ENCODE peak calls at places on chromosomes 5 and 9, in ten cellular contexts. One of them, this sample, is unnamed.
A peak's percentile ranks its signal among the peaks of the same experiment; 100 is the strongest.

GRCh38 chr9:102044133-102044532 is 305.7 kb upstream of the GRIN3A start:
- DNase-seq in upper lobe of right lung: no peak
- DNase-seq in tibial artery: no peak
- DNase-seq in hepatocyte: no peak
- DNase-seq in uterus: no peak
- DNase-seq in HCT116: no peak
- DNase-seq in PC-3: no peak
- DNase-seq in fibroblast of lung: no peak
- DNase-seq in HAP-1: no peak
- DNase-seq in suprapubic skin: no peak
- DNase-seq in this sample: no peak

GRCh38 chr9:33453999-33454660 is 6.7 kb upstream of the AQP3 start:
- DNase-seq in tibial artery: no peak
- DNase-seq in PC-3: no peak
- DNase-seq in upper lobe of right lung: no peak
- DNase-seq in suprapubic skin: no peak
- DNase-seq in hepatocyte: no peak
- DNase-seq in HCT116: no peak
- DNase-seq in fibroblast of lung: no peak
- DNase-seq in HAP-1: no peak
- DNase-seq in uterus: no peak
- DNase-seq in this sample: no peak

GRCh38 chr5:113330533-113331200 is 104.1 kb downstream of the TSSK1B start:
- DNase-seq in PC-3: peak; percentile 74
- DNase-seq in uterus: no peak
- DNase-seq in tibial artery: no peak
- DNase-seq in upper lobe of right lung: no peak
- DNase-seq in suprapubic skin: no peak
- DNase-seq in fibroblast of lung: peak; percentile 60
- DNase-seq in HCT116: peak; percentile 54
- DNase-seq in hepatocyte: peak; percentile 63
- DNase-seq in HAP-1: peak; percentile 82
- DNase-seq in this sample: no peak

GRCh38 chr9:78291240-78291915 is 5.5 kb upstream of the PSAT1 start:
- DNase-seq in upper lobe of right lung: no peak
- DNase-seq in HAP-1: no peak
- DNase-seq in uterus: no peak
- DNase-seq in PC-3: no peak
- DNase-seq in suprapubic skin: no peak
- DNase-seq in tibial artery: no peak
- DNase-seq in hepatocyte: no peak
- DNase-seq in HCT116: no peak
- DNase-seq in fibroblast of lung: peak; percentile 59
- DNase-seq in this sample: no peak

GRCh38 chr9:38288502-38288901 is 104.0 kb upstream of the ALDH1B1 start:
- DNase-seq in tibial artery: no peak
- DNase-seq in hepatocyte: no peak
- DNase-seq in PC-3: no peak
- DNase-seq in fibroblast of lung: no peak
- DNase-seq in HCT116: no peak
- DNase-seq in upper lobe of right lung: no peak
- DNase-seq in uterus: no peak
- DNase-seq in HAP-1: no peak
- DNase-seq in suprapubic skin: no peak
- DNase-seq in this sample: no peak

GRCh38 chr9:86500667-86501435 is 146.6 kb upstream of the TUT7 start:
- DNase-seq in suprapubic skin: no peak
- DNase-seq in tibial artery: no peak
- DNase-seq in upper lobe of right lung: no peak
- DNase-seq in uterus: no peak
- DNase-seq in hepatocyte: no peak
- DNase-seq in HCT116: no peak
- DNase-seq in PC-3: no peak
- DNase-seq in HAP-1: no peak
- DNase-seq in fibroblast of lung: peak; percentile 95
- DNase-seq in this sample: no peak

GRCh38 chr5:96516631-96517071 is 83.6 kb upstream of the PCSK1 start:
- DNase-seq in tibial artery: no peak
- DNase-seq in HAP-1: no peak
- DNase-seq in fibroblast of lung: peak; percentile 76
- DNase-seq in uterus: no peak
- DNase-seq in PC-3: no peak
- DNase-seq in hepatocyte: no peak
- DNase-seq in upper lobe of right lung: no peak
- DNase-seq in suprapubic skin: no peak
- DNase-seq in HCT116: no peak
- DNase-seq in this sample: no peak

GRCh38 chr5:44536650-44537260 is 147.5 kb upstream of the FGF10 start:
- DNase-seq in suprapubic skin: no peak
- DNase-seq in fibroblast of lung: peak; percentile 65
- DNase-seq in hepatocyte: peak; percentile 68
- DNase-seq in PC-3: peak; percentile 78
- DNase-seq in tibial artery: no peak
- DNase-seq in HCT116: peak; percentile 53
- DNase-seq in uterus: peak; percentile 25
- DNase-seq in HAP-1: peak; percentile 46
- DNase-seq in upper lobe of right lung: no peak
- DNase-seq in this sample: peak; percentile 49

GRCh38 chr5:9861664-9862256 is 231.6 kb upstream of the TAS2R1 start:
- DNase-seq in PC-3: no peak
- DNase-seq in suprapubic skin: no peak
- DNase-seq in upper lobe of right lung: no peak
- DNase-seq in uterus: no peak
- DNase-seq in HAP-1: no peak
- DNase-seq in fibroblast of lung: no peak
- DNase-seq in tibial artery: no peak
- DNase-seq in hepatocyte: no peak
- DNase-seq in HCT116: no peak
- DNase-seq in this sample: no peak

GRCh38 chr9:129889461-129889935 is 54.2 kb downstream of the USP20 start:
- DNase-seq in upper lobe of right lung: peak; percentile 34
- DNase-seq in HAP-1: no peak
- DNase-seq in hepatocyte: no peak
- DNase-seq in tibial artery: no peak
- DNase-seq in uterus: no peak
- DNase-seq in PC-3: no peak
- DNase-seq in suprapubic skin: no peak
- DNase-seq in fibroblast of lung: no peak
- DNase-seq in HCT116: no peak
- DNase-seq in this sample: peak; percentile 79

GRCh38 chr9:112411626-112412027 is 31.7 kb downstream of the HSDL2 start:
- DNase-seq in HAP-1: no peak
- DNase-seq in tibial artery: no peak
- DNase-seq in fibroblast of lung: peak; percentile 63
- DNase-seq in PC-3: no peak
- DNase-seq in suprapubic skin: no peak
- DNase-seq in uterus: no peak
- DNase-seq in hepatocyte: no peak
- DNase-seq in HCT116: no peak
- DNase-seq in upper lobe of right lung: no peak
- DNase-seq in this sample: no peak

GRCh38 chr9:37950561-37950960 is 46.6 kb upstream of the SLC25A51 start:
- DNase-seq in uterus: no peak
- DNase-seq in upper lobe of right lung: no peak
- DNase-seq in HCT116: no peak
- DNase-seq in PC-3: no peak
- DNase-seq in hepatocyte: no peak
- DNase-seq in fibroblast of lung: no peak
- DNase-seq in tibial artery: no peak
- DNase-seq in suprapubic skin: no peak
- DNase-seq in HAP-1: no peak
- DNase-seq in this sample: no peak

GRCh38 chr5:97163360-97163764 is 19.7 kb downstream of the RIOK2 start:
- DNase-seq in tibial artery: no peak
- DNase-seq in suprapubic skin: no peak
- DNase-seq in uterus: no peak
- DNase-seq in HAP-1: peak; percentile 13
- DNase-seq in HCT116: no peak
- DNase-seq in upper lobe of right lung: no peak
- DNase-seq in fibroblast of lung: peak; percentile 54
- DNase-seq in hepatocyte: no peak
- DNase-seq in PC-3: peak; percentile 23
- DNase-seq in this sample: no peak

GRCh38 chr5:124001216-124001615 is 489.2 kb downstream of the CSNK1G3 start:
- DNase-seq in fibroblast of lung: no peak
- DNase-seq in upper lobe of right lung: no peak
- DNase-seq in hepatocyte: no peak
- DNase-seq in PC-3: no peak
- DNase-seq in uterus: no peak
- DNase-seq in HCT116: no peak
- DNase-seq in tibial artery: no peak
- DNase-seq in HAP-1: no peak
- DNase-seq in suprapubic skin: no peak
- DNase-seq in this sample: no peak

GRCh38 chr5:123992641-123993040 is 480.7 kb downstream of the CSNK1G3 start:
- DNase-seq in suprapubic skin: no peak
- DNase-seq in uterus: no peak
- DNase-seq in upper lobe of right lung: no peak
- DNase-seq in fibroblast of lung: no peak
- DNase-seq in tibial artery: no peak
- DNase-seq in hepatocyte: no peak
- DNase-seq in HCT116: no peak
- DNase-seq in PC-3: no peak
- DNase-seq in HAP-1: peak; percentile 55
- DNase-seq in this sample: no peak

GRCh38 chr5:124000558-124000957 is 488.6 kb downstream of the CSNK1G3 start:
- DNase-seq in tibial artery: no peak
- DNase-seq in fibroblast of lung: no peak
- DNase-seq in upper lobe of right lung: no peak
- DNase-seq in HCT116: no peak
- DNase-seq in suprapubic skin: no peak
- DNase-seq in uterus: no peak
- DNase-seq in HAP-1: no peak
- DNase-seq in PC-3: no peak
- DNase-seq in hepatocyte: no peak
- DNase-seq in this sample: no peak

DNA sequence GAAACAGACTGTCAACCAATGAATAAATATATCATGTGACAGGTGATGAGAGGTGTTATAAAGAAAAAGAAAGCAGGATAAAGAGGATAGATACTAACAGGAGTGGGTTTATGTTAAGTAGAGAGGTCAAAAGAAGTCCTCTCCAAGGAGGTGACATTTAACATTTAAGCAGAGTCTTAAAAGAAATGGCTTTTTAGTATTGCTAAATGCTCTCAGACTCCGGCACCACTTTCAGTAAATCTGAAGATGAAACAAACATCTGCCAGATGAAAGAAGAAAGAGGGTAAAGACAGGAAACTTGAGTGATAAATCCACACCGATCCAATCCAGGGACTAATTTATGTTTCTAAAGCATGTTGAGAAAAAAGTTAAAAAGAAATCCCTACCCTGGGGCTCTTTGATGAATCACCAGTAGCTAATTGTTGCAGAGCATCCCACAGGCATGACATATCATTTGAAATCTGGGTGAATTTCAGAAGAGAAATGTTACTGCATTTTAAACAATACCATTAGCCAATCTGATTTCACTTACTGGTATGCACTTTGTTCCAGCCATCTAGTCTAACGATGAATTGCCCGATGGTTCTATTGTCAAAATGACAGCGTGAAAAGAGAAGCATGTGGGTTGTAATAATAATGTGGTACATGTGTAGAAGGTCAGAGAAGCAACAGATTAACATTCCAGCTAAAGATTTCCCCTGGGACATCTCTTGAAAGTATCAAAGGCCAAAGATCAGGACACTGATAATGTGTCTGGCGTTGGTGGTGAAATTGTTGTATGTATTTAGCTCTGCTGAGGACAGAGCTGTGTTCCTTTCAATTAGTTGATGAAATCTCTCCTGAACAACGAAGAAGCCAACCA is 485.6 kb downstream of the CSNK1G3 start:
- DNase-seq in PC-3: peak; percentile 57
- DNase-seq in HAP-1: peak; percentile 91
- DNase-seq in upper lobe of right lung: no peak
- DNase-seq in fibroblast of lung: peak; percentile 29
- DNase-seq in hepatocyte: peak; percentile 13
- DNase-seq in suprapubic skin: no peak
- DNase-seq in HCT116: no peak
- DNase-seq in tibial artery: no peak
- DNase-seq in uterus: no peak
- DNase-seq in this sample: no peak
- H3K36me3 ChIP-seq in PC-3: no peaks in the 10 kb centered on the region
- H3K36me3 ChIP-seq in HAP-1: no peaks in the 10 kb centered on the region
- H3K36me3 ChIP-seq in upper lobe of right lung: no peaks in the 10 kb centered on the region
- H3K36me3 ChIP-seq in fibroblast of lung: no peaks in the 10 kb centered on the region
- H3K36me3 ChIP-seq in hepatocyte: no peaks in the 10 kb centered on the region
- H3K36me3 ChIP-seq in suprapubic skin: no peaks in the 10 kb centered on the region
- H3K36me3 ChIP-seq in HCT116: no peaks in the 10 kb centered on the region
- H3K36me3 ChIP-seq in tibial artery: no peaks in the 10 kb centered on the region
- H3K36me3 ChIP-seq in uterus: no peaks in the 10 kb centered on the region
- H3K36me3 ChIP-seq in this sample: no peaks in the 10 kb centered on the region

GRCh38 chr5:134539732-134540131 is 14.3 kb downstream of the JADE2 start:
- DNase-seq in upper lobe of right lung: no peak
- DNase-seq in uterus: no peak
- DNase-seq in hepatocyte: no peak
- DNase-seq in suprapubic skin: no peak
- DNase-seq in tibial artery: no peak
- DNase-seq in HCT116: no peak
- DNase-seq in fibroblast of lung: no peak
- DNase-seq in HAP-1: no peak
- DNase-seq in PC-3: no peak
- DNase-seq in this sample: peak; percentile 95
- H3K36me3 ChIP-seq in upper lobe of right lung: peaks cover 87% of the 10 kb centered on the region
- H3K36me3 ChIP-seq in uterus: no peaks in the 10 kb centered on the region
- H3K36me3 ChIP-seq in hepatocyte: no peaks in the 10 kb centered on the region
- H3K36me3 ChIP-seq in suprapubic skin: peaks cover 79% of the 10 kb centered on the region
- H3K36me3 ChIP-seq in tibial artery: peaks cover 99% of the 10 kb centered on the region
- H3K36me3 ChIP-seq in HCT116: peaks cover 9% of the 10 kb centered on the region
- H3K36me3 ChIP-seq in fibroblast of lung: peaks cover 15% of the 10 kb centered on the region
- H3K36me3 ChIP-seq in HAP-1: peaks cover 14% of the 10 kb centered on the region
- H3K36me3 ChIP-seq in PC-3: peaks cover 8% of the 10 kb centered on the region
- H3K36me3 ChIP-seq in this sample: peaks cover 28% of the 10 kb centered on the region

DNA sequence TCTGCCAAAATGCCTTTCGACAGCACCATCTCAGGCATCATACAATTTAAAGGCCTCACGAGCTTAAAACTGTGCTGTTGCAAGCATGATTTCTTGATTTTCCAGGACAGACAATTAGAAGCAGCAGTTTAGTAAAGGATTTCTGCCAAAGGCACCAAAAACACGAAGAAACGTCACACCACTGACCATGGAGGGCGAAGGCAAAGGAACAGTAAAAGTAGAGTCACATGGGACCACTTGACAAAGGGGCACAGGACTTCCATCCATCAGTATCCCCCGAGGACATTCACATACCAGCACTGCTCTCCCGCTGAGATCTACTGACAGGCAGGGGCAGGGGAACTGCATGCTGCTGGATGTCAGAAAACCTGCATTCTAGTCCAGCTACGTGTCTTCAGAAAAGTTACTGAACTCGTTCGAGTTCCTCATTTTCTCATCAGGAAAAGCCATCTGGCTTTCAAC is 70.4 kb upstream of the FBXW11 start:
- DNase-seq in hepatocyte: no peak
- DNase-seq in HCT116: no peak
- DNase-seq in tibial artery: peak; percentile 16
- DNase-seq in HAP-1: no peak
- DNase-seq in uterus: no peak
- DNase-seq in upper lobe of right lung: no peak
- DNase-seq in suprapubic skin: peak; percentile 53
- DNase-seq in fibroblast of lung: no peak
- DNase-seq in PC-3: no peak
- DNase-seq in this sample: peak; percentile 73
- H3K36me3 ChIP-seq in hepatocyte: no peaks in the 10 kb centered on the region
- H3K36me3 ChIP-seq in HCT116: no peaks in the 10 kb centered on the region
- H3K36me3 ChIP-seq in tibial artery: peaks cover 5% of the 10 kb centered on the region
- H3K36me3 ChIP-seq in HAP-1: no peaks in the 10 kb centered on the region
- H3K36me3 ChIP-seq in uterus: no peaks in the 10 kb centered on the region
- H3K36me3 ChIP-seq in upper lobe of right lung: peaks cover 11% of the 10 kb centered on the region
- H3K36me3 ChIP-seq in suprapubic skin: peaks cover 17% of the 10 kb centered on the region
- H3K36me3 ChIP-seq in fibroblast of lung: peaks cover 2% of the 10 kb centered on the region
- H3K36me3 ChIP-seq in PC-3: no peaks in the 10 kb centered on the region
- H3K36me3 ChIP-seq in this sample: peaks cover 4% of the 10 kb centered on the region

GRCh38 chr9:134423757-134424156 is 97.5 kb downstream of the RXRA start:
- DNase-seq in fibroblast of lung: no peak
- DNase-seq in upper lobe of right lung: no peak
- DNase-seq in PC-3: no peak
- DNase-seq in tibial artery: no peak
- DNase-seq in HCT116: no peak
- DNase-seq in uterus: no peak
- DNase-seq in hepatocyte: no peak
- DNase-seq in suprapubic skin: no peak
- DNase-seq in HAP-1: no peak
- DNase-seq in this sample: no peak
- H3K36me3 ChIP-seq in fibroblast of lung: peaks cover 7% of the 10 kb centered on the region
- H3K36me3 ChIP-seq in upper lobe of right lung: peaks cover 30% of the 10 kb centered on the region
- H3K36me3 ChIP-seq in PC-3: no peaks in the 10 kb centered on the region
- H3K36me3 ChIP-seq in tibial artery: peaks cover 84% of the 10 kb centered on the region
- H3K36me3 ChIP-seq in HCT116: no peaks in the 10 kb centered on the region
- H3K36me3 ChIP-seq in uterus: no peaks in the 10 kb centered on the region
- H3K36me3 ChIP-seq in hepatocyte: no peaks in the 10 kb centered on the region
- H3K36me3 ChIP-seq in suprapubic skin: peaks cover 56% of the 10 kb centered on the region
- H3K36me3 ChIP-seq in HAP-1: no peaks in the 10 kb centered on the region
- H3K36me3 ChIP-seq in this sample: no peaks in the 10 kb centered on the region

This sample was measured in H7.